ENCODE peak calls at places on chromosomes 1 and 21, in nine cellular contexts. One of them, this sample, is unnamed.

GRCh38 chr1:10253149-10253548 is 42.8 kb downstream of the KIF1B start:
- DNase-seq in GM20000: no peak
- DNase-seq in chondrocyte: no peak
- DNase-seq in brain microvascular endothelial cell: no peak
- DNase-seq in psoas muscle: no peak
- DNase-seq in fibroblast of the aortic adventitia: no peak
- DNase-seq in dorsolateral prefrontal cortex: no peak
- DNase-seq in Calu3: no peak
- DNase-seq in heart right ventricle: no peak
- DNase-seq in this sample: no peak

GRCh38 chr1:174197547-174197946 is 38.2 kb downstream of the RABGAP1L start:
- DNase-seq in GM20000: no peak
- DNase-seq in heart right ventricle: peak; percentile 9
- DNase-seq in psoas muscle: no peak
- DNase-seq in Calu3: no peak
- DNase-seq in brain microvascular endothelial cell: no peak
- DNase-seq in dorsolateral prefrontal cortex: no peak
- DNase-seq in fibroblast of the aortic adventitia: no peak
- DNase-seq in chondrocyte: no peak
- DNase-seq in this sample: peak; percentile 34

GRCh38 chr1:167795810-167796740 is 74.3 kb downstream of the MPZL1 start:
- DNase-seq in dorsolateral prefrontal cortex: no peak
- DNase-seq in fibroblast of the aortic adventitia: peak; percentile 66
- DNase-seq in GM20000: no peak
- DNase-seq in Calu3: no peak
- DNase-seq in brain microvascular endothelial cell: no peak
- DNase-seq in heart right ventricle: peak; percentile 66
- DNase-seq in chondrocyte: no peak
- DNase-seq in psoas muscle: peak; percentile 44
- DNase-seq in this sample: peak; percentile 35

GRCh38 chr1:174974711-174975111 is 25.0 kb upstream of the CACYBP start:
- DNase-seq in psoas muscle: peak; percentile 15
- DNase-seq in heart right ventricle: peak; percentile 16
- DNase-seq in GM20000: no peak
- DNase-seq in dorsolateral prefrontal cortex: no peak
- DNase-seq in brain microvascular endothelial cell: no peak
- DNase-seq in Calu3: no peak
- DNase-seq in chondrocyte: no peak
- DNase-seq in fibroblast of the aortic adventitia: no peak
- DNase-seq in this sample: no peak

GRCh38 chr1:33713058-33713877 is 150.6 kb upstream of the HMGB4 start:
- DNase-seq in dorsolateral prefrontal cortex: no peak
- DNase-seq in heart right ventricle: no peak
- DNase-seq in psoas muscle: no peak
- DNase-seq in brain microvascular endothelial cell: no peak
- DNase-seq in chondrocyte: no peak
- DNase-seq in fibroblast of the aortic adventitia: no peak
- DNase-seq in GM20000: no peak
- DNase-seq in Calu3: no peak
- DNase-seq in this sample: no peak

GRCh38 chr1:150150511-150151021 is 850 bp downstream of the PLEKHO1 start:
- DNase-seq in psoas muscle: peak; percentile 43
- DNase-seq in brain microvascular endothelial cell: no peak
- DNase-seq in fibroblast of the aortic adventitia: peak; percentile 29
- DNase-seq in heart right ventricle: peak; percentile 38
- DNase-seq in Calu3: no peak
- DNase-seq in dorsolateral prefrontal cortex: no peak
- DNase-seq in GM20000: no peak
- DNase-seq in chondrocyte: no peak
- DNase-seq in this sample: peak; percentile 68

GRCh38 chr1:182962554-182963115 is 9.7 kb upstream of the SHCBP1L start:
- DNase-seq in chondrocyte: no peak
- DNase-seq in brain microvascular endothelial cell: peak; percentile 83
- DNase-seq in dorsolateral prefrontal cortex: no peak
- DNase-seq in heart right ventricle: peak; percentile 85
- DNase-seq in psoas muscle: peak; percentile 77
- DNase-seq in Calu3: peak; percentile 80
- DNase-seq in GM20000: peak; percentile 90
- DNase-seq in fibroblast of the aortic adventitia: peak; percentile 92
- DNase-seq in this sample: peak; percentile 82

GRCh38 chr1:225362805-225363204 is 65.0 kb downstream of the LBR start:
- DNase-seq in dorsolateral prefrontal cortex: no peak
- DNase-seq in heart right ventricle: no peak
- DNase-seq in chondrocyte: no peak
- DNase-seq in fibroblast of the aortic adventitia: no peak
- DNase-seq in Calu3: no peak
- DNase-seq in psoas muscle: no peak
- DNase-seq in brain microvascular endothelial cell: no peak
- DNase-seq in GM20000: no peak
- DNase-seq in this sample: no peak

GRCh38 chr1:62746086-62746808 is 37.7 kb upstream of the ATG4C start:
- DNase-seq in heart right ventricle: no peak
- DNase-seq in fibroblast of the aortic adventitia: peak; percentile 80
- DNase-seq in psoas muscle: no peak
- DNase-seq in dorsolateral prefrontal cortex: no peak
- DNase-seq in brain microvascular endothelial cell: peak; percentile 25
- DNase-seq in GM20000: peak; percentile 68
- DNase-seq in chondrocyte: no peak
- DNase-seq in Calu3: no peak
- DNase-seq in this sample: no peak

GRCh38 chr21:17461582-17461981 is 51.3 kb upstream of the CXADR start:
- DNase-seq in fibroblast of the aortic adventitia: no peak
- DNase-seq in Calu3: peak; percentile 7
- DNase-seq in dorsolateral prefrontal cortex: no peak
- DNase-seq in chondrocyte: no peak
- DNase-seq in psoas muscle: no peak
- DNase-seq in GM20000: no peak
- DNase-seq in brain microvascular endothelial cell: no peak
- DNase-seq in heart right ventricle: no peak
- DNase-seq in this sample: no peak

GRCh38 chr1:233327938-233328660 is 575 bp downstream of the MAP3K21 start:
- DNase-seq in chondrocyte: no peak
- DNase-seq in fibroblast of the aortic adventitia: no peak
- DNase-seq in dorsolateral prefrontal cortex: no peak
- DNase-seq in heart right ventricle: no peak
- DNase-seq in Calu3: peak; percentile 53
- DNase-seq in psoas muscle: peak; percentile 19
- DNase-seq in brain microvascular endothelial cell: no peak
- DNase-seq in GM20000: peak; percentile 48
- DNase-seq in this sample: no peak

GRCh38 chr1:58065520-58065919 is 481.0 kb downstream of the OMA1 start:
- DNase-seq in dorsolateral prefrontal cortex: no peak
- DNase-seq in Calu3: peak; percentile 26
- DNase-seq in brain microvascular endothelial cell: no peak
- DNase-seq in GM20000: peak; percentile 32
- DNase-seq in psoas muscle: no peak
- DNase-seq in chondrocyte: no peak
- DNase-seq in fibroblast of the aortic adventitia: no peak
- DNase-seq in heart right ventricle: no peak
- DNase-seq in this sample: no peak
- TF ChIP-seq CTCF in dorsolateral prefrontal cortex: no peak
- TF ChIP-seq CTCF in Calu3: no peak
- TF ChIP-seq CTCF in brain microvascular endothelial cell: no peak
- TF ChIP-seq CTCF in GM20000: no peak
- TF ChIP-seq CTCF in psoas muscle: no peak
- TF ChIP-seq CTCF in chondrocyte: no peak
- TF ChIP-seq CTCF in fibroblast of the aortic adventitia: no peak
- TF ChIP-seq CTCF in heart right ventricle: no peak
- TF ChIP-seq CTCF in this sample: no peak

GRCh38 chr1:27671964-27672749 is at the start of gene IFI6:
- DNase-seq in GM20000: peak; percentile 91
- DNase-seq in heart right ventricle: peak; percentile 92
- DNase-seq in dorsolateral prefrontal cortex: peak; percentile 89
- DNase-seq in chondrocyte: no peak
- DNase-seq in fibroblast of the aortic adventitia: peak; percentile 98
- DNase-seq in brain microvascular endothelial cell: peak; percentile 96
- DNase-seq in psoas muscle: peak; percentile 79
- DNase-seq in Calu3: peak; percentile 82
- DNase-seq in this sample: peak; percentile 85
- TF ChIP-seq CTCF in GM20000: no peak
- TF ChIP-seq CTCF in heart right ventricle: peak; percentile 47
- TF ChIP-seq CTCF in dorsolateral prefrontal cortex: peak; percentile 16
- TF ChIP-seq CTCF in chondrocyte: peak; percentile 70
- TF ChIP-seq CTCF in fibroblast of the aortic adventitia: peak; percentile 65
- TF ChIP-seq CTCF in brain microvascular endothelial cell: peak; percentile 62
- TF ChIP-seq CTCF in psoas muscle: peak; percentile 36
- TF ChIP-seq CTCF in Calu3: no peak
- TF ChIP-seq CTCF in this sample: no peak

GRCh38 chr1:95916616-95917015 is 682.6 kb downstream of the RWDD3 start:
- DNase-seq in Calu3: peak; percentile 5
- DNase-seq in psoas muscle: no peak
- DNase-seq in GM20000: no peak
- DNase-seq in chondrocyte: no peak
- DNase-seq in heart right ventricle: no peak
- DNase-seq in brain microvascular endothelial cell: no peak
- DNase-seq in dorsolateral prefrontal cortex: no peak
- DNase-seq in fibroblast of the aortic adventitia: peak; percentile 21
- DNase-seq in this sample: no peak
- TF ChIP-seq CTCF in Calu3: no peak
- TF ChIP-seq CTCF in psoas muscle: no peak
- TF ChIP-seq CTCF in GM20000: no peak
- TF ChIP-seq CTCF in chondrocyte: peak; percentile 65
- TF ChIP-seq CTCF in heart right ventricle: peak; percentile 17
- TF ChIP-seq CTCF in brain microvascular endothelial cell: peak; percentile 52
- TF ChIP-seq CTCF in dorsolateral prefrontal cortex: no peak
- TF ChIP-seq CTCF in fibroblast of the aortic adventitia: peak; percentile 46
- TF ChIP-seq CTCF in this sample: no peak

DNA sequence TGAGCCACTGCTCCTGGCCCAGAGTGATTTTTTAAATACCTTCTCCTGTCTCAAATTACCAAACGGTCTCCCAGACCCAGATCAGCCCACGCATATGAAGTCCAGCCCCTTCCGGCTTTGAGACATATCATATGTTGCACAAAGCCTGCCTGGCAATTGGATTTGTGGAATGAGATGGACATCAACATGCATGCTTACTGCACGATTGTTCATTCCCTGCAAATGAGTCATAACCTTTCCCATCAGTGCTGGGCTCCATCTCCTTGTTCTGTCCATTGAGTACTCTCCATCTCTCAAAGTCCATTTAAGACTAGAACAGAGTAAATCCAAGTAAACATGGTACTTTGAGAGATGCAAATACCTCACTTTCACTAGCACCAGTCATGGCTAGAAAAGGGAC is 612.2 kb upstream of the USP24 start:
- DNase-seq in dorsolateral prefrontal cortex: no peak
- DNase-seq in chondrocyte: no peak
- DNase-seq in Calu3: no peak
- DNase-seq in heart right ventricle: no peak
- DNase-seq in psoas muscle: peak; percentile 18
- DNase-seq in brain microvascular endothelial cell: peak; percentile 95
- DNase-seq in fibroblast of the aortic adventitia: peak; percentile 97
- DNase-seq in GM20000: no peak
- DNase-seq in this sample: no peak
- TF ChIP-seq CTCF in dorsolateral prefrontal cortex: no peak
- TF ChIP-seq CTCF in chondrocyte: no peak
- TF ChIP-seq CTCF in Calu3: no peak
- TF ChIP-seq CTCF in heart right ventricle: no peak
- TF ChIP-seq CTCF in psoas muscle: no peak
- TF ChIP-seq CTCF in brain microvascular endothelial cell: no peak
- TF ChIP-seq CTCF in fibroblast of the aortic adventitia: no peak
- TF ChIP-seq CTCF in GM20000: no peak
- TF ChIP-seq CTCF in this sample: no peak

GRCh38 chr1:228073061-228073869 is 9.2 kb upstream of the ARF1 start:
- DNase-seq in Calu3: no peak
- DNase-seq in brain microvascular endothelial cell: no peak
- DNase-seq in fibroblast of the aortic adventitia: no peak
- DNase-seq in GM20000: no peak
- DNase-seq in dorsolateral prefrontal cortex: peak; percentile 29
- DNase-seq in psoas muscle: no peak
- DNase-seq in heart right ventricle: no peak
- DNase-seq in chondrocyte: no peak
- DNase-seq in this sample: no peak

GRCh38 chr1:228074954-228075730 is 7.4 kb upstream of the ARF1 start:
- DNase-seq in dorsolateral prefrontal cortex: peak; percentile 31
- DNase-seq in fibroblast of the aortic adventitia: no peak
- DNase-seq in psoas muscle: peak; percentile 15
- DNase-seq in GM20000: no peak
- DNase-seq in heart right ventricle: no peak
- DNase-seq in chondrocyte: no peak
- DNase-seq in brain microvascular endothelial cell: no peak
- DNase-seq in Calu3: no peak
- DNase-seq in this sample: no peak

GRCh38 chr1:228072658-228073043 is 9.9 kb upstream of the ARF1 start:
- DNase-seq in dorsolateral prefrontal cortex: peak; percentile 27
- DNase-seq in GM20000: no peak
- DNase-seq in heart right ventricle: no peak
- DNase-seq in psoas muscle: no peak
- DNase-seq in fibroblast of the aortic adventitia: no peak
- DNase-seq in Calu3: no peak
- DNase-seq in brain microvascular endothelial cell: no peak
- DNase-seq in chondrocyte: no peak
- DNase-seq in this sample: peak; percentile 17

GRCh38 chr1:228075801-228076271 is 6.7 kb upstream of the ARF1 start:
- DNase-seq in heart right ventricle: no peak
- DNase-seq in dorsolateral prefrontal cortex: peak; percentile 26
- DNase-seq in GM20000: no peak
- DNase-seq in fibroblast of the aortic adventitia: no peak
- DNase-seq in chondrocyte: no peak
- DNase-seq in psoas muscle: no peak
- DNase-seq in brain microvascular endothelial cell: no peak
- DNase-seq in Calu3: no peak
- DNase-seq in this sample: no peak

DNA sequence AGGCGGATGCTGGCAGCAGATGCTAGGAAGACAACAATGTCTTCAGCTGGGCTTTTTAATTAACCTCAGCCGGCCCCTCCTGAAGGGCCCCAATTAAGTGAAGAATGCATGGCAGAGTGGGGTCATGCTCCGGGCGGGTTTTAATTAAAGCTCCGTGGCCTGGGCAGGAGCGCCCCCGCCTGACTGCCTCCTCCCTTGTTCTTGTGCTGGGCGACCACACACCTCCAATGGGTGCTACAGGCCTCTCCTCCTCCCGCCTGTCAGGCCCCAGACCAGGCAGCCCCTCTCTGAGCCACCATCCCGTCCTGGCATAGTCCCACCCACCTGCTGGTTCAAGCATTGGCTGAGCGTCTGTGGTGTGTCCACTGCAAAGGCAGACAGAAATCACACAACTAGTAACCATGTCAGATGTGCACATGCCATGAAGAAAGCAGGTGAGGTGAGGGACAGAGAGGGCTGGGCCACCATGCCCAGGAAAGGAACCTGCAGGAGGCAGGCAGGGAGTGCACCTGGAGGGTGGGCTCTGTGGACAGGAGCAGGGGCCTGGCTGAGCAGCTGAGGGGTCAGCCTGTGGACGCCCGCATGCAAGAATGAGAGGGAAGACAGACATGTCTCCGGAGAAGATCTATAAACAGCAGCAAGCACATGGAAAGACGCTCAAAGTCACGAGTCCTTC is 8.5 kb upstream of the ARF1 start:
- DNase-seq in heart right ventricle: no peak
- DNase-seq in brain microvascular endothelial cell: no peak
- DNase-seq in Calu3: peak; percentile 57
- DNase-seq in fibroblast of the aortic adventitia: no peak
- DNase-seq in psoas muscle: no peak
- DNase-seq in dorsolateral prefrontal cortex: peak; percentile 40
- DNase-seq in chondrocyte: no peak
- DNase-seq in GM20000: no peak
- DNase-seq in this sample: no peak
- TF ChIP-seq CTCF in heart right ventricle: peak; percentile 22
- TF ChIP-seq CTCF in brain microvascular endothelial cell: peak; percentile 34
- TF ChIP-seq CTCF in Calu3: no peak
- TF ChIP-seq CTCF in fibroblast of the aortic adventitia: no peak
- TF ChIP-seq CTCF in psoas muscle: peak; percentile 27
- TF ChIP-seq CTCF in dorsolateral prefrontal cortex: no peak
- TF ChIP-seq CTCF in chondrocyte: peak; percentile 23
- TF ChIP-seq CTCF in GM20000: peak; percentile 35
- TF ChIP-seq CTCF in this sample: peak; percentile 28

This sample was measured in heart left ventricle.